ENCODE peak calls at places on chromosome 20, in four cellular contexts. C, Y, G and F are unnamed samples.

GRCh38 chr20:60262967-60263603 is 304.9 kb downstream of the CDH26 start:
- DNase-seq in C (no peak), Y (no peak), G (peak), F (peak)

GRCh38 chr20:54350415-54350814 is 125.0 kb upstream of the DOK5 start:
- DNase-seq in C (no peak), Y (no peak), G (no peak), F (no peak)

GRCh38 chr20:22890605-22891300 is 144.4 kb upstream of the SSTR4 start:
- DNase-seq in C (no peak), Y (no peak), G (no peak), F (no peak)

GRCh38 chr20:20076297-20077065 is 24.1 kb downstream of the CFAP61 start:
- DNase-seq in C (no peak), Y (no peak), G (no peak), F (no peak)

GRCh38 chr20:51490635-51491034 is 51.9 kb downstream of the NFATC2 start:
- DNase-seq in C (no peak), Y (no peak), G (no peak), F (no peak)

GRCh38 chr20:21102252-21102609 is 3.9 kb downstream of the LINC00237 start:
- DNase-seq in C (no peak), Y (no peak), G (peak), F (peak)

GRCh38 chr20:46583411-46584214 is 33.2 kb upstream of the OCSTAMP start:
- DNase-seq in C (no peak), Y (no peak), G (peak), F (peak)

GRCh38 chr20:61842011-61842410 is 223.7 kb downstream of the TAF4 start:
- DNase-seq in C (no peak), Y (peak), G (no peak), F (no peak)

GRCh38 chr20:35487479-35487878 is 32.1 kb downstream of the CEP250 start:
- DNase-seq in C (no peak), Y (no peak), G (no peak), F (no peak)

GRCh38 chr20:19817017-19817416 is 59.0 kb downstream of the RIN2 start:
- DNase-seq in C (no peak), Y (no peak), G (no peak), F (no peak)

GRCh38 chr20:11375966-11376365 is 541.7 kb upstream of the BTBD3 start:
- DNase-seq in C (no peak), Y (no peak), G (no peak), F (no peak)

GRCh38 chr20:3924304-3925112 is 35.3 kb downstream of the PANK2 start:
- DNase-seq in C (no peak), Y (peak), G (no peak), F (no peak)

GRCh38 chr20:4808872-4809271 is 87.2 kb downstream of the PRND start:
- DNase-seq in C (no peak), Y (no peak), G (no peak), F (no peak)

GRCh38 chr20:17442588-17442987 is 88.6 kb downstream of the BFSP1 start:
- DNase-seq in C (no peak), Y (no peak), G (peak), F (peak)

GRCh38 chr20:60100780-60101179 is 142.6 kb downstream of the CDH26 start:
- DNase-seq in C (no peak), Y (no peak), G (no peak), F (no peak)

GRCh38 chr20:21682576-21682975 is 22.9 kb upstream of the PAX1 start:
- DNase-seq in C (no peak), Y (no peak), G (no peak), F (no peak)

GRCh38 chr20:63090682-63091571 is 84.2 kb upstream of the BHLHE23 start:
- DNase-seq in C (no peak), Y (peak), G (no peak), F (no peak)

GRCh38 chr20:2364014-2364413 is 16.7 kb upstream of the TGM6 start:
- DNase-seq in C (no peak), Y (no peak), G (no peak), F (no peak)

GRCh38 chr20:3847419-3847940 is 846 bp downstream of the MAVS start:
- DNase-seq in C (no peak), Y (no peak), G (no peak), F (no peak)

DNA sequence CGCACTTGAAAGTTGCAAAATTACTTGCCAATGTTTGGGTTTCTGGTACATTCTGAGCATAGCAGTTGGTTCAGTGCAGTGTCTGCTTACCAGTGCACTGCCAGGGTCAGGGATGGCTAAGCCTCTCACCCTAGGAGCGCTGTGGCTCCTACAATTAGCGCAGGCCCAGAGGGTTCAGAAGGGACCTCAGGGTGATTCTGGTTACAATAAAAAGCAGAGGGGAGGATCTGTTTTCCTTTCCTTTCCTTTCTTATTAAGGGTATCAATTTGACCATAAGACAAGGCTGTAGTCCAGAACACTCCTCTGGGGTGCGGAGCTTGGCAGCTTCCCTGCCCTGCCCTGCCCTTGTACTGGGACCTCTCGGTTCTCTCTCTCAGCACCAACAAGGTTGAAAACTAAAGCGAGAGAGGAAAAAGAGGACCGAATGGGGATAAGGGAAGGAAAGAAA is 2.6 kb downstream of the MAFB start:
- DNase-seq in C (no peak), Y (no peak), G (no peak), F (peak)
- H3K4me3 ChIP-seq in C (no peak), Y (no peak), G (no peak), F (no peak)

GRCh38 chr20:57662028-57662312 is 41.7 kb upstream of the ZBP1 start:
- DNase-seq in C (no peak), Y (peak), G (no peak), F (no peak)

GRCh38 chr20:57659789-57660509 is 39.7 kb upstream of the ZBP1 start:
- DNase-seq in C (no peak), Y (peak), G (no peak), F (no peak)

GRCh38 chr20:57662313-57663240 is 42.4 kb upstream of the ZBP1 start:
- DNase-seq in C (no peak), Y (peak), G (no peak), F (no peak)

GRCh38 chr20:57660510-57661199 is 40.4 kb upstream of the ZBP1 start:
- DNase-seq in C (no peak), Y (peak), G (no peak), F (no peak)

GRCh38 chr20:57661201-57662027 is 41.2 kb upstream of the ZBP1 start:
- DNase-seq in C (no peak), Y (peak), G (no peak), F (no peak)
- H3K4me3 ChIP-seq in C (no peak), Y (no peak), G (no peak), F (no peak)

GRCh38 chr20:49281059-49281912 is 3.4 kb upstream of the ZNFX1 start:
- DNase-seq in C (no peak), Y (no peak), G (peak), F (peak)
- H3K4me3 ChIP-seq in C (peak), Y (no peak), G (peak), F (peak)

GRCh38 chr20:64099086-64099786 is 8.1 kb downstream of the NPBWR2 start:
- DNase-seq in C (no peak), Y (no peak), G (no peak), F (no peak)
- H3K4me3 ChIP-seq in C (no peak), Y (no peak), G (no peak), F (no peak)